ENCODE peak calls at places on chromosomes 2 and 18, in nine cellular contexts. G is NB4; K is Daoy; E is prostate gland; D is NCI-H1417; Q is activated T-cell treated with anti-CD3 and anti-CD28 coated beads for 1 hour; A is ACHN; U is Right ventricle myocardium superior; W is naive thymus-derived CD4-positive, alpha-beta T cell. I is an unnamed sample.

GRCh38 chr18:24544141-24544498 is 83.7 kb downstream of the HRH4 start:
- DNase-seq in G (peak; percentile 36), K (peak; percentile 37), E (no peak), D (peak; percentile 42), Q (no peak), A (peak; percentile 13), U (no peak), W (no peak), I (no peak)

GRCh38 chr2:54557601-54558187 is 101.6 kb downstream of the SPTBN1 start:
- DNase-seq in G (peak; percentile 82), K (no peak), E (peak; percentile 60), D (peak; percentile 90), Q (peak; percentile 65), A (peak; percentile 73), U (peak; percentile 74), W (peak; percentile 74), I (peak; percentile 68)

GRCh38 chr2:144894612-144895300 is 374.8 kb upstream of the ZEB2 start:
- DNase-seq in G (peak; percentile 12), K (no peak), E (no peak), D (no peak), Q (no peak), A (no peak), U (no peak), W (no peak), I (no peak)

GRCh38 chr2:205358351-205358815 is 323.9 kb upstream of the NRP2 start:
- DNase-seq in G (no peak), K (no peak), E (no peak), D (no peak), Q (no peak), A (no peak), U (no peak), W (no peak), I (no peak)

GRCh38 chr2:12501469-12502147 is 215.1 kb upstream of the TRIB2 start:
- DNase-seq in G (peak; percentile 65), K (no peak), E (no peak), D (no peak), Q (peak; percentile 43), A (no peak), U (peak; percentile 63), W (peak; percentile 63), I (peak; percentile 36)

GRCh38 chr2:14552286-14552685 is 80.2 kb upstream of the LRATD1 start:
- DNase-seq in G (no peak), K (no peak), E (no peak), D (no peak), Q (no peak), A (no peak), U (no peak), W (no peak), I (no peak)

GRCh38 chr2:98669675-98670074 is 61.3 kb downstream of the MGAT4A start:
- DNase-seq in G (no peak), K (peak; percentile 17), E (no peak), D (no peak), Q (no peak), A (peak; percentile 80), U (no peak), W (no peak), I (no peak)

GRCh38 chr2:153268941-153269461 is 209.6 kb downstream of the RPRM start:
- DNase-seq in G (no peak), K (no peak), E (no peak), D (no peak), Q (no peak), A (no peak), U (no peak), W (no peak), I (no peak)

GRCh38 chr2:67564076-67564475 is 166.9 kb downstream of the ETAA1 start:
- DNase-seq in G (no peak), K (no peak), E (no peak), D (no peak), Q (no peak), A (no peak), U (no peak), W (no peak), I (no peak)

GRCh38 chr18:59985289-59985688 is 85.5 kb downstream of the PMAIP1 start:
- DNase-seq in G (no peak), K (no peak), E (no peak), D (no peak), Q (no peak), A (no peak), U (no peak), W (no peak), I (no peak)

GRCh38 chr2:75064691-75065396 is 106.4 kb downstream of the POLE4 start:
- DNase-seq in G (peak; percentile 66), K (peak; percentile 58), E (no peak), D (peak; percentile 39), Q (peak; percentile 12), A (peak; percentile 53), U (peak; percentile 68), W (peak; percentile 40), I (no peak)

GRCh38 chr2:229686122-229686919 is 28.0 kb downstream of the DNER start:
- DNase-seq in G (no peak), K (no peak), E (no peak), D (peak; percentile 48), Q (no peak), A (no peak), U (no peak), W (no peak), I (no peak)

GRCh38 chr2:11775384-11775783 is 29.0 kb downstream of the LPIN1 start:
- DNase-seq in G (no peak), K (peak; percentile 25), E (no peak), D (no peak), Q (no peak), A (no peak), U (no peak), W (peak; percentile 43), I (no peak)

GRCh38 chr2:88190808-88191721 is 20.9 kb downstream of the THNSL2 start:
- DNase-seq in G (peak; percentile 63), K (peak; percentile 34), E (no peak), D (peak; percentile 11), Q (no peak), A (peak; percentile 48), U (no peak), W (no peak), I (no peak)

GRCh38 chr2:11679491-11680130 is 9.6 kb upstream of the NTSR2 start:
- DNase-seq in G (no peak), K (no peak), E (no peak), D (no peak), Q (no peak), A (no peak), U (no peak), W (no peak), I (no peak)

GRCh38 chr2:48601349-48601748 is 16.3 kb upstream of the GTF2A1L start:
- DNase-seq in G (peak; percentile 50), K (peak; percentile 23), E (no peak), D (peak; percentile 33), Q (no peak), A (peak; percentile 20), U (no peak), W (no peak), I (no peak)

GRCh38 chr18:35526476-35527120 is 28.8 kb upstream of the INO80C start:
- DNase-seq in G (peak; percentile 60), K (peak; percentile 42), E (no peak), D (no peak), Q (no peak), A (no peak), U (no peak), W (no peak), I (no peak)

GRCh38 chr2:179031731-179032408 is 18.1 kb downstream of the CCDC141 start:
- DNase-seq in G (no peak), K (no peak), E (no peak), D (no peak), Q (no peak), A (no peak), U (no peak), W (peak; percentile 51), I (no peak)

GRCh38 chr2:105919191-105919811 is 174.6 kb downstream of the NCK2 start:
- DNase-seq in G (peak; percentile 11), K (no peak), E (no peak), D (no peak), Q (no peak), A (no peak), U (peak; percentile 83), W (no peak), I (no peak)

I was measured in effector CD4-positive, alpha-beta T cell.